ENCODE peak calls at places on chromosomes 6 and 20, in eight cellular contexts. A is activated naive CD4-positive, alpha-beta T cell treated with anti-CD3 and anti-CD28 coated beads for 36 hours; Z is neural crest cell; E is CD8-positive, alpha-beta T cell; P is GM04504; C is pons; V is NCI-H1694; I is NCI-H1930. X is an unnamed sample.

GRCh38 chr20:62321521-62321948 is 18.7 kb downstream of the ADRM1 start:
- DNase-seq in Z (no peak), I (no peak), P (no peak), V (no peak), C (no peak), E (peak), A (peak), X (no peak)

GRCh38 chr6:90369024-90369519 is 72.4 kb upstream of the BACH2 start:
- DNase-seq in P (peak), V (no peak), Z (no peak), I (no peak), A (no peak), E (no peak), C (peak), X (peak)

GRCh38 chr6:26183581-26184408 is 96.6 kb downstream of the HFE start:
- DNase-seq in E (peak), C (peak), P (peak), Z (peak), A (peak), I (no peak), V (no peak), X (peak)

GRCh38 chr6:52020961-52021570 is 66.3 kb downstream of the PKHD1 start:
- DNase-seq in C (peak), V (no peak), A (no peak), P (peak), Z (no peak), E (no peak), I (no peak), X (no peak)

GRCh38 chr20:8368680-8369079 is 236.6 kb downstream of the PLCB1 start:
- DNase-seq in V (no peak), C (no peak), A (no peak), P (no peak), Z (no peak), E (no peak), I (no peak), X (no peak)

GRCh38 chr6:26249709-26249958 is 115.4 kb upstream of the BTN3A2 start:
- DNase-seq in E (peak), Z (no peak), C (no peak), P (no peak), I (no peak), A (no peak), V (no peak), X (no peak)

GRCh38 chr6:126625019-126625418 is 285.1 kb downstream of the CENPW start:
- DNase-seq in E (no peak), V (no peak), A (no peak), C (no peak), I (no peak), Z (peak), P (no peak), X (peak)

GRCh38 chr6:11271637-11272036 is 39.2 kb upstream of the NEDD9 start:
- DNase-seq in C (no peak), E (no peak), P (no peak), V (no peak), Z (no peak), A (no peak), I (no peak), X (no peak)

GRCh38 chr20:2140561-2140960 is 38.9 kb downstream of the STK35 start:
- DNase-seq in V (no peak), C (peak), E (no peak), P (peak), I (no peak), Z (no peak), A (no peak), X (no peak)

GRCh38 chr20:10798811-10799210 is 125.0 kb upstream of the JAG1 start:
- DNase-seq in C (no peak), P (no peak), A (no peak), Z (no peak), E (no peak), V (no peak), I (no peak), X (peak)

GRCh38 chr20:47620808-47621805 is 119.4 kb downstream of the NCOA3 start:
- DNase-seq in P (peak), I (peak), V (peak), Z (no peak), E (no peak), A (peak), C (peak), X (peak)

GRCh38 chr6:127464161-127464880 is 5.1 kb upstream of the KIAA0408 start:
- DNase-seq in C (no peak), A (no peak), V (no peak), I (no peak), Z (no peak), P (peak), E (no peak), X (peak)

GRCh38 chr6:52503853-52504777 is 72.7 kb downstream of the TRAM2 start:
- DNase-seq in V (no peak), P (peak), C (no peak), A (no peak), E (no peak), I (no peak), Z (no peak), X (peak)

GRCh38 chr20:38007526-38007925 is 25.7 kb downstream of the TTI1 start:
- DNase-seq in E (no peak), C (no peak), I (no peak), V (peak), A (no peak), Z (no peak), P (no peak), X (no peak)

GRCh38 chr20:50692553-50692933 is 1.2 kb upstream of the RIPOR3 start:
- DNase-seq in A (no peak), C (peak), E (no peak), I (no peak), Z (no peak), V (no peak), P (no peak), X (no peak)

GRCh38 chr20:3846378-3846739 is 275 bp upstream of the MAVS start:
- DNase-seq in C (no peak), Z (peak), V (no peak), P (no peak), I (no peak), E (no peak), A (no peak), X (no peak)

GRCh38 chr6:82608777-82609176 is 245.2 kb downstream of the TPBG start:
- DNase-seq in V (no peak), P (no peak), C (no peak), I (no peak), Z (no peak), E (no peak), A (no peak), X (no peak)

GRCh38 chr6:156416392-156416791 is 360.8 kb upstream of the ARID1B start:
- DNase-seq in Z (no peak), C (no peak), P (no peak), I (no peak), V (no peak), E (no peak), A (no peak), X (no peak)

GRCh38 chr20:973785-974194 is 28.3 kb downstream of the RSPO4 start:
- DNase-seq in I (no peak), E (no peak), P (peak), C (peak), Z (no peak), A (peak), V (no peak), X (no peak)

GRCh38 chr20:57150559-57150958 is 115.9 kb downstream of the BMP7 start:
- DNase-seq in A (no peak), V (no peak), P (no peak), C (no peak), E (no peak), Z (no peak), I (no peak), X (no peak)

GRCh38 chr6:56259682-56260081 is 12.3 kb upstream of the COL21A1 start:
- DNase-seq in C (no peak), P (no peak), V (peak), A (no peak), Z (no peak), I (no peak), E (no peak), X (no peak)

GRCh38 chr6:33905081-33905609 is 101.3 kb upstream of the MLN start:
- DNase-seq in I (no peak), Z (no peak), C (no peak), A (peak), P (no peak), V (no peak), E (peak), X (no peak)

GRCh38 chr6:168208436-168208835 is 111.1 kb downstream of the DACT2 start:
- DNase-seq in Z (no peak), I (no peak), C (no peak), P (no peak), A (no peak), E (no peak), V (no peak), X (no peak)

GRCh38 chr20:23136893-23137745 is 51.0 kb upstream of the CD93 start:
- DNase-seq in I (no peak), C (no peak), V (no peak), E (no peak), A (no peak), Z (no peak), P (no peak), X (no peak)

GRCh38 chr20:10316582-10316981 is 98.0 kb downstream of the SNAP25 start:
- DNase-seq in P (no peak), I (no peak), Z (no peak), V (no peak), E (no peak), C (no peak), A (peak), X (no peak)

GRCh38 chr6:107320126-107320525 is 139.2 kb downstream of the PDSS2 start:
- DNase-seq in P (peak), A (no peak), E (no peak), V (no peak), C (no peak), Z (no peak), I (no peak), X (no peak)

GRCh38 chr6:14216931-14217684 is 99.5 kb downstream of the CD83 start:
- DNase-seq in P (no peak), V (no peak), Z (no peak), C (no peak), A (no peak), E (no peak), I (no peak), X (peak)

X was measured in skeletal muscle cell.